ENCODE peak calls at places on chromosome 4, in five cellular contexts. One of them, this sample, is unnamed.

GRCh38 chr4:2276581-2277325 is 14.8 kb upstream of the MXD4 start:
- DNase-seq in GM12878: no peak
- DNase-seq in K562: no peak
- DNase-seq in A549: no peak
- DNase-seq in SK-N-SH: no peak
- DNase-seq in this sample: no peak

GRCh38 chr4:8260656-8261111 is 8.9 kb upstream of the HTRA3 start:
- DNase-seq in K562: no peak
- DNase-seq in A549: peak
- DNase-seq in SK-N-SH: peak
- DNase-seq in GM12878: no peak
- DNase-seq in this sample: peak

GRCh38 chr4:121684016-121684415 is 12.8 kb downstream of the ANXA5 start:
- DNase-seq in GM12878: no peak
- DNase-seq in A549: no peak
- DNase-seq in K562: no peak
- DNase-seq in SK-N-SH: no peak
- DNase-seq in this sample: no peak

GRCh38 chr4:124105212-124105611 is 607.3 kb downstream of the ANKRD50 start:
- DNase-seq in SK-N-SH: no peak
- DNase-seq in K562: no peak
- DNase-seq in GM12878: no peak
- DNase-seq in A549: no peak
- DNase-seq in this sample: peak

GRCh38 chr4:3660086-3660927 is 105.9 kb upstream of the ADRA2C start:
- DNase-seq in SK-N-SH: no peak
- DNase-seq in A549: no peak
- DNase-seq in K562: no peak
- DNase-seq in GM12878: no peak
- DNase-seq in this sample: peak

GRCh38 chr4:20337261-20337664 is 85.6 kb downstream of the SLIT2 start:
- DNase-seq in A549: no peak
- DNase-seq in SK-N-SH: no peak
- DNase-seq in K562: no peak
- DNase-seq in GM12878: no peak
- DNase-seq in this sample: peak

GRCh38 chr4:3706111-3706511 is 60.1 kb upstream of the ADRA2C start:
- DNase-seq in SK-N-SH: no peak
- DNase-seq in A549: no peak
- DNase-seq in K562: no peak
- DNase-seq in GM12878: no peak
- DNase-seq in this sample: no peak

GRCh38 chr4:113169368-113169767 is 119.9 kb downstream of the ANK2 start:
- DNase-seq in K562: no peak
- DNase-seq in A549: peak
- DNase-seq in GM12878: no peak
- DNase-seq in SK-N-SH: no peak
- DNase-seq in this sample: no peak

GRCh38 chr4:1523907-1524636 is 117.8 kb upstream of the NKX1-1 start:
- DNase-seq in K562: no peak
- DNase-seq in SK-N-SH: no peak
- DNase-seq in GM12878: no peak
- DNase-seq in A549: no peak
- DNase-seq in this sample: no peak

GRCh38 chr4:98522603-98523395 is 135.6 kb downstream of the TSPAN5 start:
- DNase-seq in SK-N-SH: no peak
- DNase-seq in A549: peak
- DNase-seq in K562: no peak
- DNase-seq in GM12878: no peak
- DNase-seq in this sample: peak

GRCh38 chr4:8525383-8526120 is 54.6 kb upstream of the GPR78 start:
- DNase-seq in GM12878: no peak
- DNase-seq in A549: no peak
- DNase-seq in K562: no peak
- DNase-seq in SK-N-SH: no peak
- DNase-seq in this sample: peak

GRCh38 chr4:879730-880079 is 52.4 kb downstream of the GAK start:
- DNase-seq in SK-N-SH: no peak
- DNase-seq in GM12878: peak
- DNase-seq in A549: no peak
- DNase-seq in K562: no peak
- DNase-seq in this sample: no peak

GRCh38 chr4:26000274-26000950 is 86.4 kb downstream of the SMIM20 start:
- DNase-seq in SK-N-SH: no peak
- DNase-seq in GM12878: no peak
- DNase-seq in A549: no peak
- DNase-seq in K562: no peak
- DNase-seq in this sample: peak
- TF ChIP-seq SMC3 in SK-N-SH: no peak
- TF ChIP-seq SMC3 in GM12878: no peak
- TF ChIP-seq SMC3 in A549: no peak
- TF ChIP-seq SMC3 in K562: no peak
- TF ChIP-seq SMC3 in this sample: no peak

DNA sequence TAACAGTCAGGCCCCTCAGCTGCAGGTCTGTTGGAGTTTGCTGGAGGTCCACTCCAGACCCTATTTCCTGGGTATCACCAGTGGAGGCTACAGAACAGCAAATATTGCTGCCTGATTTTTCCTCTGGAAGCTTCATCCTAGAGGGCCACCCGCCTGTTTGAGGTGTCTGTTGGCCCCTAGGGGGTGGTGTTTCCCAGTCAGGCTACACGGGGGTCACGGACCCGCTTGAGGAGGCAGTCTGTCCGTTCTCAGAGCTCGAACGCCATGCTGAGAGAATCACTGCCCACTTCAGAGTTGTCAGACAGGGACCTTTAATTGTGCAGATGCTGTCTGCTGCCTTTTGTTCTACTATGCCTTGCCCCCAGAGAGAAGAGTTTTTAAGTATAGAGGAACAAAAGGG is 160.8 kb downstream of the DKK2 start:
- DNase-seq in SK-N-SH: no peak
- DNase-seq in GM12878: no peak
- DNase-seq in K562: no peak
- DNase-seq in A549: peak
- DNase-seq in this sample: no peak
- TF ChIP-seq SMC3 in SK-N-SH: no peak
- TF ChIP-seq SMC3 in GM12878: no peak
- TF ChIP-seq SMC3 in K562: no peak
- TF ChIP-seq SMC3 in A549: no peak
- TF ChIP-seq SMC3 in this sample: no peak

DNA sequence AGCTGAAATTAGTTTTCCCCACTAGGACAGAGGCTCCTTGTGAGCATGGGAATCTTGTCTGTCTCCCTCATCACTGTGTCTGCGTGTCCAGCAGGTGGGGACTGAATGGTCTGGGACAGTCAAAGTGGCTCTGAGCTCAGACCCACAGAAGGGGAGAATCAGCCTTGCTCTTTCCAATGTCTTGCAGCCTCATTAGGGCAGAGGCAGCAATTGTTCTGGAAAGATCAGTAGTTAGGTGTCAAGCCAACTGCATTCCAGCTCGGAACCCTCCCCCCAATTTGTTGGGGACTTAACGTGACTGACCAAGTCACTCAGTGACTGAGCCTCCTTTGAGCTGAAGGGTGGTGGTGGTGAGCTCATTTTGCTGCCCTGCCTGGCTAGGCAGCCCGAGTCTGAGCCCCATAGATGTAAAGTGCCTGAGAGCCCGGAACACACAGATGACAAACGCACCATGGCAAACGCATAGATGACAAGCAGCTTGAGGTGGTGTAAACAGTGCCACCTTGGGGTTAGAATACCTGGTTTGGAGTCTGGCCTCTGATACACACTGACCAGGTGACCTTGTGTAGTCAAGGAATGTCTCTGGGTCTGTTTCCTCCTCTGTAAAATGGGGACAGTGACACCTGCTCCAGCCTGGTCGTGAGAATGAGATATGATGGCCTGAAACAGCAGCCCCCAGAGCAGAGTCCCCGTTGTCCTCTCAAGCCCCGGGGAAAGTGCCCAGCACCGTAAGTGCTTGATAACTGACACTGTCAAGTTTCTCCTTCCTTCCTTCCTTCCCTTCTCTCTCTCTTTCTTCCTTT is 2.7 kb upstream of the SORCS2 start:
- DNase-seq in A549: peak
- DNase-seq in SK-N-SH: no peak
- DNase-seq in GM12878: no peak
- DNase-seq in K562: no peak
- DNase-seq in this sample: no peak
- TF ChIP-seq SMC3 in A549: no peak
- TF ChIP-seq SMC3 in SK-N-SH: no peak
- TF ChIP-seq SMC3 in GM12878: no peak
- TF ChIP-seq SMC3 in K562: no peak
- TF ChIP-seq SMC3 in this sample: no peak

DNA sequence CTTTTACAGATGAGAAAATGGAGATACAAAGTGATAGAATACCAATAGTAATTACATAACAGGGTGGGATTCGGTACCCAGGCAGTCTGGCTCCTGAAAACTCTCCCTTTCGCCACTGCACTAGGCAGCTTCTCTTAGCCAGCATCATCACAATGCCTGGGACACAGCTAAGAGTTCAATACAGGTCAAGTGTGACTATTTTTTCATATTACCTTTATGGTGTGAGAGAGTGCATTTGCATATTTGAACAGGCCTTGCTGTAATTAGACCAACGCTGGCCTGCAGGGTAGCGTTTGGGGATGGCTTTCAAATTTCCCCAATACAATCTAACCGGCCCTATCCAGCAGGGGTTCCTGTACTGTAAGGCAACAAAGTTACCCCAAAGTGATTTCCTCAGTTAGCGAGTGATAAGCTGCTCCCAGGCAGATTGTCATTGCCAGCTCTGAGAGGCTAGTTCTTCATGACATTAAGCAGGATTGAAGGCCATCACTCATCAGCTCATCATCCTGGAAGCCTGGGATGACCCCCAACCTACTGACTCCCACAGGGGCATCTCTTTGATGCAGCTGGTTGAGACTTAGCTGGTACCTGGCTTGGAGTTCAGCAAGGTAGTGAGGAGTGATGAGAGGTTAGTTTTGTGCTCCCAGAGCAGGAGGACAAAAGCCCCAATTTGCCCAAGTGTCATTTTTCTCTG is 836.8 kb upstream of the LCORL start:
- DNase-seq in A549: no peak
- DNase-seq in GM12878: no peak
- DNase-seq in SK-N-SH: no peak
- DNase-seq in K562: no peak
- DNase-seq in this sample: no peak
- TF ChIP-seq SMC3 in A549: no peak
- TF ChIP-seq SMC3 in GM12878: no peak
- TF ChIP-seq SMC3 in SK-N-SH: no peak
- TF ChIP-seq SMC3 in K562: no peak
- TF ChIP-seq SMC3 in this sample: no peak

DNA sequence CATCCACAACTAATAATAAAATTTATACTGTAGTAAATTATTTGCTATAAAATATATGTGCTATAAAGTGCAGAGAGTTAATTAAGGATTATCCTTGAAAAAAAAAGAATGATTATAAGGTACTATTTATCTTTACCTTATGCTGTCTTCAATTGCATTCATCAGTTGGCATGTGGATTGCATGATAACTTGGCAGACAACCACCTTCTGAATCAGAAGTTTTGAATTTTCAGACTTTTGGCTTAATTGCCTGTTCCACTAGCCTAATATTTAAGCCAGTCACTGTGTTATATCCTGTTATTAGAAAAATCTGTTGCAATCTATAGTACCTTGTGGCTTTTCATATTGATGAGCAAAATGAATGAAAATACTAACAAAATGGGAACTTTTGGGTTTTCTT is 1040.3 kb upstream of the PCDH10 start:
- DNase-seq in K562: no peak
- DNase-seq in GM12878: no peak
- DNase-seq in SK-N-SH: no peak
- DNase-seq in A549: no peak
- DNase-seq in this sample: peak
- TF ChIP-seq SMC3 in K562: no peak
- TF ChIP-seq SMC3 in GM12878: no peak
- TF ChIP-seq SMC3 in SK-N-SH: no peak
- TF ChIP-seq SMC3 in A549: no peak
- TF ChIP-seq SMC3 in this sample: no peak

GRCh38 chr4:17781072-17781830 is at the start of gene FAM184B:
- DNase-seq in K562: no peak
- DNase-seq in A549: no peak
- DNase-seq in SK-N-SH: peak
- DNase-seq in GM12878: no peak
- DNase-seq in this sample: no peak
- TF ChIP-seq SMC3 in K562: no peak
- TF ChIP-seq SMC3 in A549: no peak
- TF ChIP-seq SMC3 in SK-N-SH: no peak
- TF ChIP-seq SMC3 in GM12878: no peak
- TF ChIP-seq SMC3 in this sample: no peak

GRCh38 chr4:89403826-89404225 is 96.2 kb upstream of the GPRIN3 start:
- DNase-seq in GM12878: no peak
- DNase-seq in K562: no peak
- DNase-seq in SK-N-SH: no peak
- DNase-seq in A549: no peak
- DNase-seq in this sample: no peak
- TF ChIP-seq SMC3 in GM12878: no peak
- TF ChIP-seq SMC3 in K562: no peak
- TF ChIP-seq SMC3 in SK-N-SH: no peak
- TF ChIP-seq SMC3 in A549: no peak
- TF ChIP-seq SMC3 in this sample: no peak

GRCh38 chr4:158169516-158169915 is 3.3 kb downstream of the GASK1B start:
- DNase-seq in A549: no peak
- DNase-seq in GM12878: no peak
- DNase-seq in SK-N-SH: no peak
- DNase-seq in K562: no peak
- DNase-seq in this sample: no peak
- TF ChIP-seq SMC3 in A549: no peak
- TF ChIP-seq SMC3 in GM12878: no peak
- TF ChIP-seq SMC3 in SK-N-SH: no peak
- TF ChIP-seq SMC3 in K562: no peak
- TF ChIP-seq SMC3 in this sample: no peak

DNA sequence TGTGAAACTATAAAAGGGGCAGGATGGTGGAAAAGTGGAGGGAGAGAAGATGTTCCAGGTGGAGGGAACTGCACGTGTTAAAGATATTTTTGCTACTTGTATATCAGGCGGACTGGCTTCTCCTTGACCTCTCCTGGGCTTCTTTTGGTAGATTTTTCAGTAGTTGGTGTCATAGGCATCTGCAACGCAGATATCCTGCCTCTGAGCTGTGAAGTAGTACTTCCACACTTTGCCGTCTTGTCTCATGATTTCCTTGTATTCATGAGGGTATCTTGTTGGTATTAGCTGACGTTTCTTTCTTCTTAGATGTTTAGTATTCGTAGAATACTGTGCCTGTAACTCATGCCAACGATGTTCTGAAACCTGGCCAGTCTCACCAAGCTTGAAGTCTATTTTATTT is 81.0 kb downstream of the WWC2 start:
- DNase-seq in GM12878: no peak
- DNase-seq in SK-N-SH: no peak
- DNase-seq in K562: no peak
- DNase-seq in A549: no peak
- DNase-seq in this sample: no peak
- TF ChIP-seq SMC3 in GM12878: no peak
- TF ChIP-seq SMC3 in SK-N-SH: no peak
- TF ChIP-seq SMC3 in K562: no peak
- TF ChIP-seq SMC3 in A549: no peak
- TF ChIP-seq SMC3 in this sample: no peak

This sample was measured in IMR-90.